ENCODE peak calls at places on chromosomes 11 and 22, in eight cellular contexts. O is K562; A is endothelial cell of umbilical vein; G is esophagus squamous epithelium; N is HL-60; Z is CD8-positive, alpha-beta T cell; B is spleen; C is GM23338. F is an unnamed sample.

GRCh38 chr11:6022954-6023353 is 7.6 kb downstream of the OR56A1 start:
- DNase-seq in O (peak; percentile 10), A (peak; percentile 70), G (no peak), N (peak; percentile 66), Z (no peak), B (no peak), C (peak; percentile 79), F (no peak)

GRCh38 chr11:69524991-69525411 is 43.5 kb downstream of the LINC01488 start:
- DNase-seq in O (no peak), A (no peak), G (no peak), N (no peak), Z (peak; percentile 4), B (peak; percentile 22), C (no peak), F (no peak)

GRCh38 chr11:86743223-86744118 is 56.9 kb upstream of the PRSS23 start:
- DNase-seq in O (peak; percentile 59), A (peak; percentile 90), G (no peak), N (no peak), Z (no peak), B (no peak), C (no peak), F (no peak)

GRCh38 chr22:48758905-48759875 is 1068.5 kb downstream of the BRD1 start:
- DNase-seq in O (no peak), A (no peak), G (no peak), N (no peak), Z (no peak), B (no peak), C (no peak), F (peak; percentile 68)

GRCh38 chr11:11789735-11790369 is 51.9 kb upstream of the USP47 start:
- DNase-seq in O (peak; percentile 29), A (peak; percentile 16), G (no peak), N (peak; percentile 8), Z (no peak), B (no peak), C (peak; percentile 45), F (peak; percentile 24)

GRCh38 chr11:128180446-128181089 is 406.8 kb downstream of the ETS1 start:
- DNase-seq in O (no peak), A (peak; percentile 93), G (no peak), N (no peak), Z (no peak), B (no peak), C (no peak), F (no peak)

GRCh38 chr11:33891714-33892327 is at the start of gene LMO2:
- DNase-seq in O (peak; percentile 55), A (no peak), G (no peak), N (peak; percentile 96), Z (no peak), B (no peak), C (no peak), F (no peak)

GRCh38 chr11:23311986-23312940 is 452.0 kb upstream of the CCDC179 start:
- DNase-seq in O (no peak), A (peak; percentile 20), G (no peak), N (no peak), Z (no peak), B (no peak), C (peak; percentile 31), F (no peak)

GRCh38 chr11:14357843-14358728 is 897 bp downstream of the RRAS2 start:
- DNase-seq in O (peak; percentile 75), A (peak; percentile 65), G (no peak), N (no peak), Z (peak; percentile 33), B (peak; percentile 86), C (peak; percentile 91), F (no peak)

GRCh38 chr22:19377565-19378361 is 53.8 kb downstream of the HIRA start:
- DNase-seq in O (no peak), A (no peak), G (no peak), N (no peak), Z (no peak), B (no peak), C (no peak), F (no peak)

GRCh38 chr22:49767355-49768062 is 60.2 kb downstream of the BRD1 start:
- DNase-seq in O (peak; percentile 47), A (peak; percentile 64), G (no peak), N (peak; percentile 61), Z (no peak), B (peak; percentile 62), C (peak; percentile 82), F (no peak)

DNA sequence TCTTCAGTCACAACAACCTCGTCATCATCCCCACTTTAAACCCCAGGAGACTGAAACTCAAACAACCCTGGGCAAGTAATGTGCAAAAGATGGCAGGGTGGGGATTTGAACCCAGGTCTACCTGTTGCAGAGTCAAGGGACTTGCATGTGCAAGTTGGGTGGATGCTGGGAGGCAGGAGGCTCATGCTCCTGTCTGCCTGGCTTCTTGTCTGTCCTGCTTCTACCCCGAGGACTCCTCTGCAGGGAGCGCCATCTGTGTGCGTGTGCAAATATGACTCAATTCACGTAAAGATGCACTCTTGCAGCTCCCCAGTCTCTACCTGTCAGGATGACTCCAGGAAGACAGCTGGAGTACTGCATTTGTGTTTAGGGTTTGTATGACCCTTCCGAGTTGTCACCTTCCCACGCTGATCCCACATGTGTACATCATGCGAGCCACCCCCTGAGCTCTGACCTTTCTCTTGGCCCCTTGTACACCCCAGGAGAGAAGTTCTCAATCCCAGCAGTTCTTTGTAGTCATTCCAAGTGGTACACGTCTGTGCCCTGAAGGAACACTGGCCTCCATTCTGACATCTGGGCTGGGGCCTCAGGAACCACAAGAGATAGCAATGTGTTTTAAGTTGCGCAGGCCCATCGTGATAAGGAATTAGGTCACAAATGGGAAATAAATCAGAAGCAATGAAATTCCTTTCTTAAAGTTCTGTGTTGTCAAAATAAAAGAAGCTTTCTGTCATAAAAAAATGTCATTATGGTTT is 95.7 kb downstream of the CWC15 start:
- DNase-seq in O (no peak), A (no peak), G (no peak), N (no peak), Z (no peak), B (no peak), C (no peak), F (peak; percentile 75)
- H3K27ac ChIP-seq in O (no peak overlapping the region), A (peak overlapping the region; percentile 75), G (peak overlapping the region; percentile 82), N (no peak overlapping the region), Z (no peak overlapping the region), B (peak overlapping the region; percentile 70), C (no peak overlapping the region), F (peak overlapping the region; percentile 80)

GRCh38 chr22:22342697-22343602 is 98.4 kb downstream of the VPREB1 start:
- DNase-seq in O (peak; percentile 99), A (peak; percentile 18), G (no peak), N (peak; percentile 45), Z (peak; percentile 60), B (peak; percentile 88), C (peak; percentile 98), F (peak; percentile 90)
- TF ChIP-seq CTCF in O (peak; percentile 99), A (peak; percentile 88), G (peak; percentile 69), N (peak; percentile 77), Z (peak; percentile 81), B (peak; percentile 68), C (peak; percentile 91), F (peak; percentile 76)

GRCh38 chr11:65402790-65403189 is 16.4 kb downstream of the FRMD8 start:
- DNase-seq in O (no peak), A (no peak), G (no peak), N (no peak), Z (no peak), B (no peak), C (no peak), F (no peak)
- H3K27ac ChIP-seq in O (no peak overlapping the region), A (no peak overlapping the region), G (no peak overlapping the region), N (no peak overlapping the region), Z (no peak overlapping the region), B (peak overlapping the region; percentile 85), C (no peak overlapping the region), F (no peak overlapping the region)

DNA sequence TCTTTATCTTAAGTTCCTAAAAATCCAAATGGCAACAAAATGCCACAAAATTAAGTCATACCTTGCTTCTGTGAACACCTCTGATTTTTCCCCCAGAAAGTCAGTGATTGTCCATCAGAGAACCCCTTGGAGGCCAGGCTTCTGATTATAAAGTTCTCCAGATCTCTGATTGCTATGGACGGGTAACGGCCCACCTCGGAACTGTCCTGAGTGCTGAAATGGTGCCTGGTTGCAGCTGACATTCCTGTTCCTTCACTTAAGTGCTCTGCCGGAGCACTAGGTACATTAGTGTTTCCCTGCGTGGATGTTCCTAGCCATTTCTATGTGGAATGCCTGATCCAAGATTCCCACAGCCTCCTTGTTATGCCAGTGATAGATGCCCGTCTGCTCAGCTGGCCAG is 85.0 kb downstream of the CHST1 start:
- DNase-seq in O (no peak), A (peak; percentile 44), G (no peak), N (peak; percentile 14), Z (no peak), B (no peak), C (peak; percentile 66), F (no peak)
- TF ChIP-seq CTCF in O (no peak), A (no peak), G (no peak), N (no peak), Z (no peak), B (no peak), C (no peak), F (no peak)

GRCh38 chr22:26916236-26916635 is 258.8 kb downstream of the MIAT start:
- DNase-seq in O (no peak), A (no peak), G (no peak), N (no peak), Z (no peak), B (no peak), C (no peak), F (no peak)

GRCh38 chr22:26922804-26923203 is 265.4 kb downstream of the MIAT start:
- DNase-seq in O (peak; percentile 12), A (no peak), G (no peak), N (no peak), Z (no peak), B (no peak), C (peak; percentile 83), F (no peak)

GRCh38 chr22:26923498-26923897 is 266.1 kb downstream of the MIAT start:
- DNase-seq in O (no peak), A (no peak), G (no peak), N (no peak), Z (no peak), B (no peak), C (peak; percentile 68), F (no peak)

GRCh38 chr22:26918236-26918635 is 260.8 kb downstream of the MIAT start:
- DNase-seq in O (no peak), A (no peak), G (no peak), N (no peak), Z (no peak), B (no peak), C (no peak), F (no peak)

GRCh38 chr22:26921726-26922125 is 264.3 kb downstream of the MIAT start:
- DNase-seq in O (no peak), A (no peak), G (no peak), N (no peak), Z (no peak), B (no peak), C (no peak), F (no peak)
- H3K27ac ChIP-seq in O (no peak overlapping the region), A (no peak overlapping the region), G (no peak overlapping the region), N (no peak overlapping the region), Z (no peak overlapping the region), B (no peak overlapping the region), C (no peak overlapping the region), F (no peak overlapping the region)